ENCODE peak calls at places on chromosome 1, in nine cellular contexts. U is NT2/D1; N is naive thymus-derived CD4-positive, alpha-beta T cell; C is astrocyte of the cerebellum; Y is mesendoderm; J is fibroblast of the aortic adventitia; A is astrocyte of the spinal cord; E is spleen; R is body of pancreas. W is an unnamed sample.

GRCh38 chr1:19006000-19006399 is 49.5 kb upstream of the IFFO2 start:
- DNase-seq in A (no peak), R (peak), Y (peak), J (no peak), N (no peak), C (no peak), U (no peak), E (no peak), W (no peak)

GRCh38 chr1:54499097-54500029 is 48.7 kb upstream of the ACOT11 start:
- DNase-seq in R (peak), A (peak), J (peak), N (peak), Y (peak), U (no peak), E (no peak), C (no peak), W (no peak)

GRCh38 chr1:32266926-32267645 is 16.0 kb downstream of the LCK start:
- DNase-seq in N (peak), A (peak), R (no peak), J (peak), U (no peak), C (no peak), Y (no peak), E (no peak), W (no peak)

GRCh38 chr1:172414331-172414730 is 6.2 kb upstream of the C1orf105 start:
- DNase-seq in Y (no peak), R (no peak), J (no peak), E (no peak), N (no peak), A (no peak), U (no peak), C (no peak), W (no peak)

GRCh38 chr1:182650678-182651669 is 33.4 kb downstream of the RGS8 start:
- DNase-seq in A (no peak), J (no peak), E (no peak), N (no peak), U (no peak), R (no peak), Y (no peak), C (no peak), W (no peak)

GRCh38 chr1:246081856-246082668 is 425.0 kb downstream of the SMYD3 start:
- DNase-seq in N (no peak), U (no peak), C (no peak), R (no peak), A (no peak), E (no peak), Y (no peak), J (no peak), W (no peak)

GRCh38 chr1:151980287-151981177 is 13.1 kb downstream of the S100A10 start:
- DNase-seq in N (no peak), U (no peak), E (no peak), R (no peak), J (peak), C (peak), Y (no peak), A (peak), W (no peak)

GRCh38 chr1:217136895-217137205 is 413.6 kb upstream of the ESRRG start:
- DNase-seq in A (no peak), C (no peak), U (no peak), E (no peak), J (no peak), N (no peak), R (no peak), Y (peak), W (no peak)

GRCh38 chr1:38287036-38287435 is 240.4 kb upstream of the POU3F1 start:
- DNase-seq in Y (no peak), U (no peak), J (no peak), N (no peak), A (no peak), E (no peak), C (no peak), R (no peak), W (no peak)

GRCh38 chr1:2800664-2801045 is 838 bp downstream of the TTC34 start:
- DNase-seq in E (peak), R (no peak), Y (no peak), C (no peak), A (no peak), J (no peak), N (no peak), U (no peak), W (no peak)

GRCh38 chr1:22711071-22711470 is 432 bp downstream of the EPHB2 start:
- DNase-seq in J (no peak), Y (no peak), E (no peak), A (no peak), R (no peak), C (no peak), U (no peak), N (no peak), W (no peak)
- H3K4me3 ChIP-seq in J (peak), Y (no peak), E (no peak), A (peak), R (peak), C (peak), U (peak), N (no peak), W (no peak)

DNA sequence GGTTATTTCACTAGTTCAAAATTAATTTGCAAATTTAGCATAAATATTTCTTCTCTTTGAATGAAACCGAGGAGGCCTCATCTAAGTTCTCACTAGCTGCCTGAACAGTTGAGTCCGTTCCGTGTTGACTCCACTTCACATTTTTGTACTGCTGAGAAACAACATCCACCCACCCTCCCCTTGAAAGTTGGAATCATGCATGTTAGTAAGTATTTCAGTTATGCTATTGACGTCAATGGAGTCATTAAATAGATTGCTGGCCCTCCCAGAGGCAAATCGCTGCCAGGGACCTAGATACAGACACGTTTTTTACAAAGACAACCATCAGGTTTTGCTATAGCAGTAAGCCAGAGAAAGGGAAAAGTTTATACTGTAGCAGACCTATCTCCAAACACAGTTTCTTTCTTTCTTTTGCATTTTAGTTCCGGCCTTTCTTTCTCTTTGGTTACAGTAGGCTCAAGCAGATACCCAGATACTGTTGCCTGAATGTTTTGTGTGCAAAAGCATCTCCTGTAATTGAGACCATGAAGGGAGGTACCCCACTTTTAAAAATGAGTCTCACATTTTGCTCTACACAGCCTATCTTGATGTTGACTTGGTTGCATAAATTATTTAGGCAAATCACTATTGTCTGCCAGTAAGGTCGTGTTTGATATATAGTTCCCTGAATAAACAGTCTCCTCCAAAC is 262.6 kb upstream of the SGIP1 start:
- DNase-seq in A (peak), E (no peak), U (peak), C (peak), R (peak), J (peak), Y (peak), N (peak), W (peak)
- H3K4me3 ChIP-seq in A (peak), E (no peak), U (no peak), C (no peak), R (no peak), J (peak), Y (no peak), N (no peak), W (peak)

GRCh38 chr1:41739061-41739955 is 179.4 kb downstream of the HIVEP3 start:
- DNase-seq in R (peak), A (peak), C (no peak), E (peak), N (peak), Y (no peak), J (peak), U (no peak), W (peak)
- H3K4me3 ChIP-seq in R (no peak), A (no peak), C (no peak), E (no peak), N (peak), Y (no peak), J (no peak), U (no peak), W (peak)

GRCh38 chr1:43143441-43143888 is 28.6 kb downstream of the EBNA1BP2 start:
- DNase-seq in N (no peak), J (no peak), U (no peak), R (no peak), E (no peak), A (no peak), C (no peak), Y (peak), W (no peak)

GRCh38 chr1:43152866-43153265 is 19.2 kb downstream of the EBNA1BP2 start:
- DNase-seq in A (no peak), E (no peak), U (no peak), J (peak), Y (peak), N (no peak), R (no peak), C (no peak), W (no peak)

GRCh38 chr1:43144228-43144627 is 27.9 kb downstream of the EBNA1BP2 start:
- DNase-seq in J (peak), E (no peak), C (peak), A (peak), Y (no peak), R (no peak), U (no peak), N (no peak), W (no peak)

GRCh38 chr1:43149889-43150288 is 22.2 kb downstream of the EBNA1BP2 start:
- DNase-seq in R (no peak), N (no peak), E (no peak), U (no peak), C (no peak), A (no peak), J (no peak), Y (no peak), W (no peak)

DNA sequence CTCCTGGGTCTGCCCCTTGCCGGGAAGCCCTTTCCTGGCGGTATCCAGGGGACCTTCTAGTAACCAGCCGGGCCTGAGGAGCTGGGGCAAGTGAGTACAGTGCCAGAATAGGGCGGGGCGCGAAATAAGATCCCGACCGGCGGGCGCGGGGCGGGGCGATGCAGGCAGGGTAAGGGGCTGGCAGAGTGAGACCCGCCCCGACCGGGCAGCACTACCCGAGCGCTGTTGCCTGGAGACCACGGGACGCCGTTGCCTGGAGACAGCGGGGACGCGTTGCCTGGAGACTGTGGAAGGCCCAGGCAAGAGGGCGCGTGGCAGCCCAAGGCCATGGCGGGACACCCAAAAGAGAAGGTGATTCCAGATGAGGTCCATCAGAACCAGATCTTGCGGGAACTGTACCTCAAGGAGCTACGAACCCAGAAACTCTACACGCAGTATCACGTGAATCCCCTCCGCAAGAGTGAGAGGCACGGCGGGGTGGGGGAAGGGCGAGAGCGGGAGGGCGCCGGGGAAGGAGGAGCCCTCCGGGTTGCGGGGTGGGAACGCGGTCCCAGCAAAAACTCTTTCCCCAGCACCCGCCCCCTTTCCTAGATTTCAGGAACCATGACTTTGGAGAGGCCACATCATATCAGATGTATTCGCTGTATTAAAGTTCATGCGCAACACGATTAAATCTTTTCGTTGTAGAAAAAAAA is 24.3 kb downstream of the EBNA1BP2 start:
- DNase-seq in A (peak), U (peak), R (peak), Y (peak), E (no peak), J (peak), C (peak), N (peak), W (no peak)
- H3K4me3 ChIP-seq in A (peak), U (peak), R (no peak), Y (peak), E (no peak), J (peak), C (peak), N (no peak), W (no peak)

DNA sequence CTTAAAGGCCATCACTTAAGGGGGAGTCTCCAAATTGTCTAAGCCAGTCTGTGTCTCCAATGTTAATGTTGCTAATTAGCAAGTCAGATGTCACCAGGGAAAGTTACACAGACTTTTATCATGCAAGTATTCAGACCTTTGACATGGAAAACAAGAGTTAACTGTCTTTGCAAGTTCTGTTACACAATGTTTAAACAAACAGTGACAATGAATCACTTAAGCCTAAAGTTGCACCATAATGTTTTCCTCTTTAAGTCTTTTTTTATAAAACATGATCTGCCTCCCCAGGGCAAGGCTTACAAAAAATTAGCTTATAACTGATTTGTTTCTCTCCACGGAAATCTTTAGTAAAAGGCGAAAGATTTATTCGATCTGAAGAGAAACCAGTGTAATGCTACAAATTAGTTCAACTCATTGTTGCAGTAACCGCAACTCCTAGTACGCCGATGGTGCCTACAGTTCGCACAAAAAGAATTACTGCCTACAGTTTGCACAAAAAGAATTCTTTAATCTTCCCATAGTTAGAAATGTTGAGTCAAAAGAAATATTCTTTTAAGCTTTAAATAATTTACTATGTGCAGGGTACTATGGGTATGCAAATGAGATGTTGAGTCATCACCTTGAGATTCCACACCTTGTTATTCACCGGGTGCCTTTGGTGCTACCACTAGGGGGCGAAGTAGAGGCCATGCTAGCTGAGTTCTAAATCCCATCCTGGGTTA is 45.3 kb downstream of the HHAT start:
- DNase-seq in C (peak), Y (peak), A (peak), E (no peak), N (peak), R (peak), U (peak), J (peak), W (peak)
- H3K4me3 ChIP-seq in C (no peak), Y (no peak), A (no peak), E (no peak), N (no peak), R (no peak), U (no peak), J (no peak), W (peak)

GRCh38 chr1:16387201-16388185 is 20.5 kb downstream of the SZRD1 start:
- DNase-seq in Y (no peak), U (no peak), J (peak), R (no peak), E (no peak), N (peak), A (peak), C (no peak), W (peak)
- H3K4me3 ChIP-seq in Y (no peak), U (no peak), J (peak), R (no peak), E (peak), N (peak), A (no peak), C (no peak), W (peak)

W was measured in CD4-positive, CD25-positive, alpha-beta regulatory T cell.